ENCODE peak calls at places on chromosomes 12 and 14, in nine cellular contexts. C, E, Y, Q, X, J, S, I and N are unnamed samples.

GRCh38 chr14:93108105-93108504 is 7.6 kb downstream of the ITPK1 start:
- DNase-seq in C (no peak), E (no peak), Y (no peak), Q (no peak), X (no peak), J (no peak), S (no peak), I (no peak), N (no peak)

GRCh38 chr12:47808049-47808448 is 11.7 kb downstream of the HDAC7 start:
- DNase-seq in C (peak; percentile 72), E (no peak), Y (peak; percentile 68), Q (peak; percentile 68), X (peak; percentile 73), J (no peak), S (no peak), I (peak; percentile 83), N (peak; percentile 69)

GRCh38 chr12:122749569-122750332 is 2.9 kb upstream of the DENR start:
- DNase-seq in C (no peak), E (no peak), Y (no peak), Q (no peak), X (no peak), J (no peak), S (no peak), I (no peak), N (no peak)

GRCh38 chr14:71117839-71118743 is 210.8 kb downstream of the PCNX1 start:
- DNase-seq in C (no peak), E (peak; percentile 45), Y (peak; percentile 39), Q (peak; percentile 78), X (no peak), J (peak; percentile 93), S (no peak), I (no peak), N (no peak)

GRCh38 chr14:68476212-68476964 is 316.5 kb downstream of the ZFP36L1 start:
- DNase-seq in C (peak; percentile 72), E (peak; percentile 94), Y (peak; percentile 92), Q (peak; percentile 84), X (peak; percentile 70), J (peak; percentile 99), S (no peak), I (peak; percentile 89), N (peak; percentile 40)

GRCh38 chr12:31897791-31898503 is 61.3 kb upstream of the RESF1 start:
- DNase-seq in C (peak; percentile 55), E (no peak), Y (peak; percentile 84), Q (no peak), X (peak; percentile 53), J (peak; percentile 14), S (peak; percentile 19), I (no peak), N (no peak)

GRCh38 chr14:93099187-93099586 is 16.5 kb downstream of the ITPK1 start:
- DNase-seq in C (no peak), E (no peak), Y (no peak), Q (no peak), X (no peak), J (no peak), S (no peak), I (no peak), N (no peak)

GRCh38 chr12:106840217-106840616 is 65.7 kb downstream of the RIC8B start:
- DNase-seq in C (no peak), E (peak; percentile 46), Y (no peak), Q (peak; percentile 64), X (no peak), J (no peak), S (no peak), I (no peak), N (no peak)

GRCh38 chr12:124321556-124322270 is 26.8 kb downstream of the RFLNA start:
- DNase-seq in C (no peak), E (no peak), Y (no peak), Q (peak; percentile 19), X (no peak), J (no peak), S (no peak), I (no peak), N (no peak)
- TF ChIP-seq CTCF in C (no peak), E (no peak), Y (no peak), Q (no peak), X (no peak), J (no peak), S (no peak), I (no peak), N (no peak)

GRCh38 chr12:118358607-118359540 is 13.8 kb downstream of the TAOK3 start:
- DNase-seq in C (no peak), E (no peak), Y (peak; percentile 60), Q (no peak), X (no peak), J (no peak), S (no peak), I (no peak), N (no peak)

GRCh38 chr12:118355838-118356237 is 16.9 kb downstream of the TAOK3 start:
- DNase-seq in C (no peak), E (no peak), Y (no peak), Q (no peak), X (no peak), J (no peak), S (no peak), I (no peak), N (no peak)

GRCh38 chr12:118356809-118357326 is 15.8 kb downstream of the TAOK3 start:
- DNase-seq in C (no peak), E (peak; percentile 90), Y (peak; percentile 29), Q (peak; percentile 92), X (no peak), J (no peak), S (no peak), I (no peak), N (no peak)

GRCh38 chr12:118358008-118358359 is 14.7 kb downstream of the TAOK3 start:
- DNase-seq in C (no peak), E (no peak), Y (no peak), Q (no peak), X (no peak), J (no peak), S (no peak), I (no peak), N (no peak)

GRCh38 chr12:118357327-118358007 is 15.2 kb downstream of the TAOK3 start:
- DNase-seq in C (no peak), E (peak; percentile 64), Y (peak; percentile 86), Q (peak; percentile 65), X (no peak), J (no peak), S (peak; percentile 63), I (no peak), N (no peak)
- TF ChIP-seq CTCF in C (peak; percentile 15), E (no peak), Y (peak; percentile 25), Q (no peak), X (no peak), J (no peak), S (peak; percentile 51), I (no peak), N (no peak)

DNA sequence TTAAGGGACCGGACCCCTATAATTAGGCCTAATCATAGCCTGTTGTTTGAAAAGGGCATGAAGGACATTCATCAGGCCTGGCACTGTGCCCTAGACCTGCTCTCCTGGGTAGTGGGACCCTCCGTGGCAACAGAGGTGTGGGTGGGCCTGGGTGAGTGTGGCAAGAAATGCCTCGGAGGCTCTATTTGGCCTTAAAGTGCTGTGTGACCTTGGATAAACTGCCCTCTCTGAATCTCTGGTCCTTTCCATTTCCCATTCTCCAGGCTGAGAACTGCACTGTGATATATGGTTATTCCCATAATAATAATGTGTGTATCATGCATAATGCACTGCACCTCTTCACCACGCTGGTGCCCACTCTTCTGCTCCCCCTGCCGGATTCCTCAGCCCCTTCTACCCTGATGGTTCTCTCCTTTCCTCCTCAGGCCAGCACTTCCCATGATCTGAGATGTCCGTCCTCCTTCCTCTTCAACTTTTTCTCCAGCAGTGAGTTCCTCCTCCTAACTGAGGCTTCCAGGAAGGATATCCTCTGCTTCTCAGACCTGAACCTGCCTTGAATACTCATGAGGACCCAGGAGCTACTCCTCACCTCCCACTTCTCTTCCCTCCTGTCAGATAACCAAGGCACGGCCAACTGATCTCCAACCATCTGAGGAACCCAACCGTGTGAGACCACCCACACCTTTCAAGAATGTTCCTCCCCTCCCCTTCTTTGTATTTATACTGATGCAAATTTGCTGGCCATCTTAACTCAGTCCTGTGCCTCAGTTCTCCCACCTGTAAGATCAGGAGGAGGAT is 111.0 kb upstream of the PZP start:
- DNase-seq in C (no peak), E (peak; percentile 30), Y (peak; percentile 20), Q (no peak), X (no peak), J (no peak), S (no peak), I (no peak), N (no peak)
- TF ChIP-seq CTCF in C (no peak), E (peak; percentile 55), Y (peak; percentile 32), Q (no peak), X (peak; percentile 24), J (peak; percentile 33), S (no peak), I (no peak), N (no peak)

GRCh38 chr12:124570810-124571209 is 3.4 kb upstream of the NCOR2 start:
- DNase-seq in C (no peak), E (no peak), Y (no peak), Q (no peak), X (no peak), J (no peak), S (no peak), I (no peak), N (no peak)

GRCh38 chr12:124567035-124567672 is at the start of gene NCOR2:
- DNase-seq in C (no peak), E (no peak), Y (peak; percentile 71), Q (no peak), X (no peak), J (no peak), S (no peak), I (no peak), N (no peak)

GRCh38 chr12:124569375-124570148 is 2.1 kb upstream of the NCOR2 start:
- DNase-seq in C (no peak), E (no peak), Y (no peak), Q (no peak), X (no peak), J (no peak), S (no peak), I (no peak), N (no peak)

GRCh38 chr12:124567673-124568373 is 411 bp upstream of the NCOR2 start:
- DNase-seq in C (peak; percentile 97), E (peak; percentile 96), Y (peak; percentile 91), Q (peak; percentile 94), X (peak; percentile 96), J (no peak), S (no peak), I (peak; percentile 98), N (peak; percentile 74)

DNA sequence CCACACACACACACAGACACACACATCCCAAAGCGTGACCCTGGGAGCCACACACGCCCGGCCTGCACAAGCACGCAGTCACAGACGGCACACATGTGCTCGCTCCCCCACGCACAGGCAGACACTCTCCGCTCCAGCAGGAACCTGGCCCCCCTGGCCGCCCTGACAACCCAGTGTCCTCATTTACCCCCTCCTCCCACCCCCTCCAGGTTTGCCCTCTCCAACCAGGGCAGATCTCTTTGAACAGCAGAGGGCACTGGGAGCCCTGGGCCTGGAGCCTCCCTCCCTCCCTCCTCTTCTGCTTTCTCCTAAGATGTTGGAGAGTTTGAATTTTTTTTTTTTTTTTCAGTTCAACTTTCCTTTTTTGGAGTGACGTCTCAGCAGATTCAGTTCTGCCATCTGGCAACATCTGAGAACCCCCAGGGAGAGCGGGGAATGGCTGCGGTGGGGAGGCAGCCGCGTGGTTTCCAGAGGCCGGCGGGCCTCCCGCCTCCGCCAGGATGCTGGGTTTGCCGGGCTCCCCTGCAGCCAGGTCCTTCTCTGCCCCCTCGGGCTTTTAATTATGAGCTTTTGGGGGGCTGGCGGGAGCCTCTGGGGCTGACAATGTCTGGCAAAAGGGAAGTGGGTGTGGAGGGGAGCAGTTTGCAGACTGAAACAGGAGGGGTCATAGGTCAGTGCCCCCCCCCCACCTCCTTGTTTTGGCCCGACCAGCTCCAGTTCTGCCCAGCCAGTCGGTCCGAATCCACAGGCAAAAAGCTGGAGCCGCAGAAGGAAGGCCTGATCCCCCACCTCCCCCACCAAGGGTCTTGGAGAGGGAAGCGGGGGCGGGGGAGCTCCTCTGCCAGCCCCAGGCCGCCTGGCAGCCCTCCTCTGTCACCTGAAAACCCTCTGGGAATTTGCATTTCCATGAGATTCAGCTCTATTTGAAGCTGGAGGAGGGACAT is 1.3 kb upstream of the NCOR2 start:
- DNase-seq in C (peak; percentile 80), E (peak; percentile 96), Y (peak; percentile 78), Q (peak; percentile 94), X (peak; percentile 83), J (no peak), S (no peak), I (peak; percentile 94), N (peak; percentile 68)
- TF ChIP-seq CTCF in C (peak; percentile 27), E (peak; percentile 67), Y (no peak), Q (peak; percentile 64), X (peak; percentile 48), J (peak; percentile 53), S (peak; percentile 35), I (peak; percentile 56), N (no peak)